ENCODE peak calls at places on chromosomes 11 and 22, in five cellular contexts. G is HL-60, A is MM.1S, Q is transverse colon, J is HCT116. C is an unnamed sample.
A peak's percentile ranks its signal among the peaks of the same experiment; 100 is the strongest.

GRCh38 chr11:125064070-125064469 is 965 bp downstream of the SLC37A2 start:
- DNase-seq in G (no peak), A (no peak), Q (no peak), J (no peak), C (no peak)

GRCh38 chr11:32213223-32213622 is 122.3 kb downstream of the RCN1 start:
- DNase-seq in G (no peak), A (no peak), Q (no peak), J (no peak), C (no peak)

GRCh38 chr22:40668611-40669390 is 10.5 kb upstream of the MCHR1 start:
- DNase-seq in G (no peak), A (no peak), Q (no peak), J (peak; percentile 31), C (no peak)

GRCh38 chr22:20807315-20807752 is 33.4 kb downstream of the SERPIND1 start:
- DNase-seq in G (peak; percentile 51), A (no peak), Q (no peak), J (peak; percentile 8), C (no peak)

GRCh38 chr11:44901120-44901519 is 49.6 kb downstream of the TP53I11 start:
- DNase-seq in G (no peak), A (no peak), Q (no peak), J (no peak), C (no peak)

GRCh38 chr11:12163181-12163841 is 52.9 kb downstream of the MICAL2 start:
- DNase-seq in G (no peak), A (no peak), Q (peak; percentile 66), J (no peak), C (no peak)

GRCh38 chr22:49685686-49686085 is 142.0 kb downstream of the BRD1 start:
- DNase-seq in G (no peak), A (no peak), Q (no peak), J (no peak), C (no peak)

GRCh38 chr11:73622920-73623593 is 23.3 kb upstream of the PLEKHB1 start:
- DNase-seq in G (no peak), A (no peak), Q (no peak), J (no peak), C (no peak)

GRCh38 chr22:24006207-24006913 is 1.1 kb upstream of the GSTT4 start:
- DNase-seq in G (no peak), A (no peak), Q (no peak), J (no peak), C (no peak)

GRCh38 chr11:17972987-17973386 is 39.9 kb downstream of the SERGEF start:
- DNase-seq in G (no peak), A (no peak), Q (peak; percentile 10), J (peak; percentile 60), C (no peak)

GRCh38 chr11:79018371-79018849 is 422.4 kb downstream of the TENM4 start:
- DNase-seq in G (no peak), A (no peak), Q (no peak), J (no peak), C (no peak)

GRCh38 chr11:32105871-32106312 is 15.0 kb downstream of the RCN1 start:
- DNase-seq in G (no peak), A (no peak), Q (no peak), J (no peak), C (no peak)

GRCh38 chr22:35761037-35761436 is 43.4 kb downstream of the APOL5 start:
- DNase-seq in G (no peak), A (peak; percentile 11), Q (no peak), J (peak; percentile 8), C (no peak)

GRCh38 chr11:70871881-70872280 is 380.5 kb downstream of the SHANK2 start:
- DNase-seq in G (no peak), A (no peak), Q (peak; percentile 18), J (no peak), C (no peak)

GRCh38 chr11:119376197-119376847 is 5.2 kb downstream of the USP2 start:
- DNase-seq in G (no peak), A (no peak), Q (no peak), J (no peak), C (no peak)

GRCh38 chr11:44811841-44812448 is 85.2 kb downstream of the TSPAN18 start:
- DNase-seq in G (no peak), A (no peak), Q (no peak), J (no peak), C (no peak)

GRCh38 chr11:78787696-78788095 is 213.0 kb upstream of the NARS2 start:
- DNase-seq in G (no peak), A (no peak), Q (no peak), J (no peak), C (no peak)

GRCh38 chr22:46119729-46120419 is 30.5 kb upstream of the PPARA start:
- DNase-seq in G (no peak), A (no peak), Q (no peak), J (no peak), C (no peak)
- H3K27ac ChIP-seq in G (no peak overlapping the region), A (no peak overlapping the region), Q (no peak overlapping the region), J (no peak overlapping the region), C (no peak overlapping the region)

GRCh38 chr11:46808804-46809431 is 37.2 kb downstream of the CKAP5 start:
- DNase-seq in G (peak; percentile 33), A (peak; percentile 52), Q (no peak), J (peak; percentile 13), C (no peak)
- TF ChIP-seq CTCF in G (peak; percentile 66), A (peak; percentile 54), Q (peak; percentile 9), J (peak; percentile 19), C (no peak)

GRCh38 chr11:3200388-3201111 is 18.1 kb downstream of the MRGPRG start:
- DNase-seq in G (no peak), A (no peak), Q (peak; percentile 5), J (no peak), C (no peak)

GRCh38 chr11:3201112-3201581 is 17.5 kb downstream of the MRGPRG start:
- DNase-seq in G (no peak), A (no peak), Q (no peak), J (no peak), C (no peak)

GRCh38 chr11:3202759-3203158 is 15.9 kb downstream of the MRGPRG start:
- DNase-seq in G (no peak), A (no peak), Q (peak; percentile 3), J (no peak), C (no peak)

GRCh38 chr11:3202305-3202704 is 16.3 kb downstream of the MRGPRG start:
- DNase-seq in G (no peak), A (no peak), Q (peak; percentile 5), J (no peak), C (no peak)

DNA sequence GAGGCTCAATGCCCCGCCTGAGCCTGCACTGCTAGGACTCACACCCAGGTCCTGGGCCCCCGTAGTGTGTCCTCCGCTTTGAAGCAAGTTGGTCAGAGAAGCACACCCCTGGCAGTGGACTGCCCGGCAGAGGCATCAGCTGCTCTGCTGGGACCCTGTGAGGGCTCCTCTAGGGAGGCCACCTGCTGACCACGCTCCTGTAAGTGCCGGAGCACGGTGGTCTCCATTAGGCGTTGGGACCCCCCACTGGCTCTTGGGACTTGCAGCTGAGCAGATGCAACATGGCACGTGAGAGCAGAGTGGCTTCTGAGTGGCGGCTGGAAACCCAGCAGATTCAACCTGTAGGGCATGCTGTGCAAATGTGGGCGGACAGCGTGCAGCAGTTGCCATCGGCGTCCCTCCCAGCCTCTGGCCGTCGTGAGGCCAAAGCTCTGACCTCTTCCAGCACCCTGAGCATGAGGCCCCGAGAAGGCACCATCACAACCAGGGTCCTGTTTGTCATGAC is 16.9 kb downstream of the MRGPRG start:
- DNase-seq in G (no peak), A (no peak), Q (peak; percentile 3), J (no peak), C (no peak)
- H3K27me3 ChIP-seq in G (peaks cover 32% of the 10 kb centered on the region), A (peaks cover 74% of the 10 kb centered on the region), Q (peaks cover 58% of the 10 kb centered on the region), J (peaks cover 22% of the 10 kb centered on the region), C (peaks cover 23% of the 10 kb centered on the region)

DNA sequence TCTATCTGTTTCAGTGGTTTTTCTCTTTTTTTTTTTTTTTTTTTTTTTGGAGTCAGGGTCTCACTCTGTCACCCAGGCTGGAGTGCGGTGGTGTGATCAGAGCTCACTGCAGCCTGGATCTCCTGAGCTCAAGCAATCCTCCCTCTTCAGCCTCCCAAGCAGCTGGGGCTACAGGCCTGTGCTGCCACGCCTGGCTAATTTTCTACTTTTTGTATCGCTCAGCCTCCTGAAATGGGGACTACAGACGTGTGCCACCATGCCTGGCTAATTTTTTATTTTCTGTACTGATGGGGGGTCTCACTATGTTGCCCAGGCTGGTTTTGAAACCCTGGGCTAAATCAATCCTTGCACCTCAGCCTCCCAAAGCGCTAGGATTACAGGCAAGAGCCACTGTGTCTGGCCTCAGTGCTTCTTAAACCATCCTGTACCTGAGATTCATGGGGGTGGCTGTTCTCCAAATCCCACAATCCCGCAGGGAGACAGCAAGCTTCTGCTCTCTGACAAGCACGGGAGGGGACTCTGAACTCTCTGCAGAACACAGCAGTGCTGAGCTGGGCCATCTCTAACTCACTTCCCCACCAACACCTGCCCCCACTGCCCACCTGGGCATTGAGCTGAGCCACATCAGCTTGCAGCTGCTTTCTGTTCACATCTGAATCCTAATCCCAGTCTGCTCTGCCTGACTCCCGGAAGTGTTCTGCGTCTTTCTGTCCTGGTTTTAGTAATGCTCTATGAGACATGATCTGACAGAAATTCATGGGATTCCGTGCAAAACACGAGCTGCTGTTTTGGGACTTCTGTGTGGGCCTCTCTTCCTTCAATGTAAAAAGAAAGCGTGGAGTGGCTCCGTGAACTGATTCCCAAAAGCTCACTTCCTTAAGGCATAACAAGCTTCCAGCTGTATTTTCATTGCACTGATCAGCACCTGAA is 400.0 kb downstream of the LARGE1 start:
- DNase-seq in G (no peak), A (no peak), Q (no peak), J (no peak), C (no peak)
- H3K27ac ChIP-seq in G (no peak overlapping the region), A (no peak overlapping the region), Q (no peak overlapping the region), J (no peak overlapping the region), C (no peak overlapping the region)

GRCh38 chr11:131675489-131675888 is 305.1 kb downstream of the NTM start:
- DNase-seq in G (no peak), A (no peak), Q (no peak), J (no peak), C (no peak)

GRCh38 chr11:131671764-131672163 is 301.3 kb downstream of the NTM start:
- DNase-seq in G (no peak), A (no peak), Q (no peak), J (no peak), C (no peak)

GRCh38 chr11:131671320-131671719 is 300.9 kb downstream of the NTM start:
- DNase-seq in G (no peak), A (no peak), Q (no peak), J (no peak), C (no peak)

GRCh38 chr11:131672191-131672590 is 301.8 kb downstream of the NTM start:
- DNase-seq in G (no peak), A (no peak), Q (no peak), J (no peak), C (no peak)

DNA sequence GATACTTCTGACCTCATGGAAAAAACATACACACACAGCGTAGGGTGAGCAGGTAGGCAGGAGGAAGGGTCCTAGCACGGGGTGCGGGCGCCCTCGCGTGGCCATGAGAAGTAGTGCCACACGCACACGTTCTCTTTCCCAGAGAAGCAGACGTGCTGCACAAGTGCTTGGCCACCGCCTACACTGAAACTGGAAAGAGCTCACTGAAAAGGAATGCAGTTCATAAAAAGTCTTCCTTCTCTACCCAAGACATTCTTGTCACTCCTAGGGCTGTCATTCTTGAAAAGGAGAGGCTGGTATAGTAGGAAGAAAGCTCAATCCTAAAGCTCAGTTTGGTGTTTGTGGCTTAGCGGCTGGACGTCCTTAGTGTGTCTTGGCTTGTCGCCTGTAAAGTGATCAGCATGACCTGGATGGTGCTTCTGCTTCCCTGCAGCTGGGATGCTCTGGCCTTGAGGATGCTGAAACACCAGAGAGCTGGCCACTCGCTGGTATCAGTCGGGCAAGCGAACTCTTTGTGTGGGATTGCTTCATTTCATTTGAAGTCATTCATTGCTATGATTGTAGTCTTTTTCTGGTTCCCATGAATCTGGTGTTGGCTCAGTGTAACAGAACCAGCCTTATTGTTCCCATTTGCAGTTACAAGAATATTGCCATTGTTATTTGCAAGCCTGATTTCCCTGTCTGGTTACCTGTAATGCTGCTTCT is 303.8 kb downstream of the NTM start:
- DNase-seq in G (peak; percentile 25), A (peak; percentile 56), Q (peak; percentile 56), J (peak; percentile 3), C (no peak)
- TF ChIP-seq CTCF in G (peak; percentile 90), A (peak; percentile 94), Q (peak; percentile 90), J (peak; percentile 50), C (peak; percentile 28)

C was measured in CD4-positive, alpha-beta T cell.